ENCODE peak calls at places on chromosomes 5 and 9, in ten cellular contexts. One of them, this sample, is unnamed.

GRCh38 chr9:121601234-121601633 is 50.2 kb upstream of the DAB2IP start:
- DNase-seq in stimulated activated naive CD4-positive, alpha-beta T cell treated with Interleukin-2 at 50 U/mL for 16 hours: no peak
- DNase-seq in activated CD4-positive, alpha-beta T cell treated with anti-CD3 and anti-CD28 coated beads for 24 hours: no peak
- DNase-seq in sciatic nerve: no peak
- DNase-seq in pancreas: no peak
- DNase-seq in anterior cingulate cortex: no peak
- DNase-seq in effector memory CD8-positive, alpha-beta T cell: no peak
- DNase-seq in GM13976: no peak
- DNase-seq in effector CD4-positive, alpha-beta T cell: no peak
- DNase-seq in GDM1: no peak
- DNase-seq in this sample: no peak

GRCh38 chr9:81993656-81994055 is 5.1 kb downstream of the SPATA31D1 start:
- DNase-seq in stimulated activated naive CD4-positive, alpha-beta T cell treated with Interleukin-2 at 50 U/mL for 16 hours: no peak
- DNase-seq in activated CD4-positive, alpha-beta T cell treated with anti-CD3 and anti-CD28 coated beads for 24 hours: no peak
- DNase-seq in sciatic nerve: no peak
- DNase-seq in pancreas: no peak
- DNase-seq in anterior cingulate cortex: no peak
- DNase-seq in effector memory CD8-positive, alpha-beta T cell: no peak
- DNase-seq in GM13976: no peak
- DNase-seq in effector CD4-positive, alpha-beta T cell: no peak
- DNase-seq in GDM1: no peak
- DNase-seq in this sample: no peak

GRCh38 chr5:167678457-167678856 is 613.0 kb upstream of the WWC1 start:
- DNase-seq in stimulated activated naive CD4-positive, alpha-beta T cell treated with Interleukin-2 at 50 U/mL for 16 hours: no peak
- DNase-seq in activated CD4-positive, alpha-beta T cell treated with anti-CD3 and anti-CD28 coated beads for 24 hours: no peak
- DNase-seq in sciatic nerve: no peak
- DNase-seq in pancreas: no peak
- DNase-seq in anterior cingulate cortex: no peak
- DNase-seq in effector memory CD8-positive, alpha-beta T cell: no peak
- DNase-seq in GM13976: no peak
- DNase-seq in effector CD4-positive, alpha-beta T cell: no peak
- DNase-seq in GDM1: no peak
- DNase-seq in this sample: no peak

GRCh38 chr5:179840321-179840720 is 18.3 kb downstream of the MRNIP start:
- DNase-seq in stimulated activated naive CD4-positive, alpha-beta T cell treated with Interleukin-2 at 50 U/mL for 16 hours: no peak
- DNase-seq in activated CD4-positive, alpha-beta T cell treated with anti-CD3 and anti-CD28 coated beads for 24 hours: no peak
- DNase-seq in sciatic nerve: no peak
- DNase-seq in pancreas: peak; percentile 42
- DNase-seq in anterior cingulate cortex: no peak
- DNase-seq in effector memory CD8-positive, alpha-beta T cell: no peak
- DNase-seq in GM13976: no peak
- DNase-seq in effector CD4-positive, alpha-beta T cell: no peak
- DNase-seq in GDM1: no peak
- DNase-seq in this sample: no peak

GRCh38 chr5:116507051-116507537 is 67.5 kb downstream of the SEMA6A start:
- DNase-seq in stimulated activated naive CD4-positive, alpha-beta T cell treated with Interleukin-2 at 50 U/mL for 16 hours: no peak
- DNase-seq in activated CD4-positive, alpha-beta T cell treated with anti-CD3 and anti-CD28 coated beads for 24 hours: no peak
- DNase-seq in sciatic nerve: no peak
- DNase-seq in pancreas: no peak
- DNase-seq in anterior cingulate cortex: no peak
- DNase-seq in effector memory CD8-positive, alpha-beta T cell: no peak
- DNase-seq in GM13976: no peak
- DNase-seq in effector CD4-positive, alpha-beta T cell: no peak
- DNase-seq in GDM1: no peak
- DNase-seq in this sample: no peak

GRCh38 chr9:72586388-72587160 is 65.2 kb downstream of the TMC1 start:
- DNase-seq in stimulated activated naive CD4-positive, alpha-beta T cell treated with Interleukin-2 at 50 U/mL for 16 hours: no peak
- DNase-seq in activated CD4-positive, alpha-beta T cell treated with anti-CD3 and anti-CD28 coated beads for 24 hours: no peak
- DNase-seq in sciatic nerve: no peak
- DNase-seq in pancreas: no peak
- DNase-seq in anterior cingulate cortex: no peak
- DNase-seq in effector memory CD8-positive, alpha-beta T cell: peak; percentile 2
- DNase-seq in GM13976: no peak
- DNase-seq in effector CD4-positive, alpha-beta T cell: no peak
- DNase-seq in GDM1: no peak
- DNase-seq in this sample: peak; percentile 7

GRCh38 chr5:179801304-179802206 is 5.1 kb downstream of the MGAT4B start:
- DNase-seq in stimulated activated naive CD4-positive, alpha-beta T cell treated with Interleukin-2 at 50 U/mL for 16 hours: peak; percentile 79
- DNase-seq in activated CD4-positive, alpha-beta T cell treated with anti-CD3 and anti-CD28 coated beads for 24 hours: peak; percentile 82
- DNase-seq in sciatic nerve: peak; percentile 88
- DNase-seq in pancreas: peak; percentile 92
- DNase-seq in anterior cingulate cortex: no peak
- DNase-seq in effector memory CD8-positive, alpha-beta T cell: peak; percentile 81
- DNase-seq in GM13976: peak; percentile 85
- DNase-seq in effector CD4-positive, alpha-beta T cell: peak; percentile 79
- DNase-seq in GDM1: no peak
- DNase-seq in this sample: peak; percentile 9

GRCh38 chr5:1380011-1380817 is 35.3 kb upstream of the CLPTM1L start:
- DNase-seq in stimulated activated naive CD4-positive, alpha-beta T cell treated with Interleukin-2 at 50 U/mL for 16 hours: peak; percentile 23
- DNase-seq in activated CD4-positive, alpha-beta T cell treated with anti-CD3 and anti-CD28 coated beads for 24 hours: peak; percentile 30
- DNase-seq in sciatic nerve: no peak
- DNase-seq in pancreas: no peak
- DNase-seq in anterior cingulate cortex: no peak
- DNase-seq in effector memory CD8-positive, alpha-beta T cell: peak; percentile 66
- DNase-seq in GM13976: peak; percentile 58
- DNase-seq in effector CD4-positive, alpha-beta T cell: peak; percentile 31
- DNase-seq in GDM1: no peak
- DNase-seq in this sample: peak; percentile 32

GRCh38 chr5:35213608-35214007 is 16.7 kb downstream of the PRLR start:
- DNase-seq in stimulated activated naive CD4-positive, alpha-beta T cell treated with Interleukin-2 at 50 U/mL for 16 hours: no peak
- DNase-seq in activated CD4-positive, alpha-beta T cell treated with anti-CD3 and anti-CD28 coated beads for 24 hours: no peak
- DNase-seq in sciatic nerve: no peak
- DNase-seq in pancreas: no peak
- DNase-seq in anterior cingulate cortex: no peak
- DNase-seq in effector memory CD8-positive, alpha-beta T cell: no peak
- DNase-seq in GM13976: no peak
- DNase-seq in effector CD4-positive, alpha-beta T cell: no peak
- DNase-seq in GDM1: no peak
- DNase-seq in this sample: no peak

GRCh38 chr5:151454166-151454565 is 6.8 kb downstream of the SLC36A1 start:
- DNase-seq in stimulated activated naive CD4-positive, alpha-beta T cell treated with Interleukin-2 at 50 U/mL for 16 hours: no peak
- DNase-seq in activated CD4-positive, alpha-beta T cell treated with anti-CD3 and anti-CD28 coated beads for 24 hours: no peak
- DNase-seq in sciatic nerve: no peak
- DNase-seq in pancreas: no peak
- DNase-seq in anterior cingulate cortex: no peak
- DNase-seq in effector memory CD8-positive, alpha-beta T cell: no peak
- DNase-seq in GM13976: no peak
- DNase-seq in effector CD4-positive, alpha-beta T cell: no peak
- DNase-seq in GDM1: no peak
- DNase-seq in this sample: peak; percentile 50

GRCh38 chr5:54837939-54838457 is 147.4 kb downstream of the ESM1 start:
- DNase-seq in stimulated activated naive CD4-positive, alpha-beta T cell treated with Interleukin-2 at 50 U/mL for 16 hours: no peak
- DNase-seq in activated CD4-positive, alpha-beta T cell treated with anti-CD3 and anti-CD28 coated beads for 24 hours: no peak
- DNase-seq in sciatic nerve: no peak
- DNase-seq in pancreas: no peak
- DNase-seq in anterior cingulate cortex: no peak
- DNase-seq in effector memory CD8-positive, alpha-beta T cell: no peak
- DNase-seq in GM13976: no peak
- DNase-seq in effector CD4-positive, alpha-beta T cell: no peak
- DNase-seq in GDM1: no peak
- DNase-seq in this sample: no peak

GRCh38 chr9:88464851-88465250 is 70.1 kb upstream of the NXNL2 start:
- DNase-seq in stimulated activated naive CD4-positive, alpha-beta T cell treated with Interleukin-2 at 50 U/mL for 16 hours: no peak
- DNase-seq in activated CD4-positive, alpha-beta T cell treated with anti-CD3 and anti-CD28 coated beads for 24 hours: no peak
- DNase-seq in sciatic nerve: no peak
- DNase-seq in pancreas: no peak
- DNase-seq in anterior cingulate cortex: no peak
- DNase-seq in effector memory CD8-positive, alpha-beta T cell: no peak
- DNase-seq in GM13976: no peak
- DNase-seq in effector CD4-positive, alpha-beta T cell: no peak
- DNase-seq in GDM1: no peak
- DNase-seq in this sample: no peak

GRCh38 chr5:110007101-110007500 is 317.4 kb downstream of the MAN2A1 start:
- DNase-seq in stimulated activated naive CD4-positive, alpha-beta T cell treated with Interleukin-2 at 50 U/mL for 16 hours: no peak
- DNase-seq in activated CD4-positive, alpha-beta T cell treated with anti-CD3 and anti-CD28 coated beads for 24 hours: no peak
- DNase-seq in sciatic nerve: no peak
- DNase-seq in pancreas: no peak
- DNase-seq in anterior cingulate cortex: no peak
- DNase-seq in effector memory CD8-positive, alpha-beta T cell: no peak
- DNase-seq in GM13976: no peak
- DNase-seq in effector CD4-positive, alpha-beta T cell: no peak
- DNase-seq in GDM1: no peak
- DNase-seq in this sample: no peak

GRCh38 chr9:75096796-75097195 is 8.5 kb downstream of the OSTF1 start:
- DNase-seq in stimulated activated naive CD4-positive, alpha-beta T cell treated with Interleukin-2 at 50 U/mL for 16 hours: no peak
- DNase-seq in activated CD4-positive, alpha-beta T cell treated with anti-CD3 and anti-CD28 coated beads for 24 hours: no peak
- DNase-seq in sciatic nerve: no peak
- DNase-seq in pancreas: no peak
- DNase-seq in anterior cingulate cortex: no peak
- DNase-seq in effector memory CD8-positive, alpha-beta T cell: no peak
- DNase-seq in GM13976: no peak
- DNase-seq in effector CD4-positive, alpha-beta T cell: no peak
- DNase-seq in GDM1: no peak
- DNase-seq in this sample: no peak

GRCh38 chr9:131747352-131747751 is 7.5 kb upstream of the RAPGEF1 start:
- DNase-seq in stimulated activated naive CD4-positive, alpha-beta T cell treated with Interleukin-2 at 50 U/mL for 16 hours: peak; percentile 17
- DNase-seq in activated CD4-positive, alpha-beta T cell treated with anti-CD3 and anti-CD28 coated beads for 24 hours: no peak
- DNase-seq in sciatic nerve: no peak
- DNase-seq in pancreas: no peak
- DNase-seq in anterior cingulate cortex: no peak
- DNase-seq in effector memory CD8-positive, alpha-beta T cell: no peak
- DNase-seq in GM13976: no peak
- DNase-seq in effector CD4-positive, alpha-beta T cell: no peak
- DNase-seq in GDM1: peak; percentile 21
- DNase-seq in this sample: peak; percentile 77

GRCh38 chr5:14216902-14217301 is 73.8 kb downstream of the TRIO start:
- DNase-seq in stimulated activated naive CD4-positive, alpha-beta T cell treated with Interleukin-2 at 50 U/mL for 16 hours: no peak
- DNase-seq in activated CD4-positive, alpha-beta T cell treated with anti-CD3 and anti-CD28 coated beads for 24 hours: no peak
- DNase-seq in sciatic nerve: no peak
- DNase-seq in pancreas: no peak
- DNase-seq in anterior cingulate cortex: no peak
- DNase-seq in effector memory CD8-positive, alpha-beta T cell: no peak
- DNase-seq in GM13976: no peak
- DNase-seq in effector CD4-positive, alpha-beta T cell: no peak
- DNase-seq in GDM1: no peak
- DNase-seq in this sample: no peak

GRCh38 chr5:14790220-14790619 is 81.4 kb downstream of the ANKH start:
- DNase-seq in stimulated activated naive CD4-positive, alpha-beta T cell treated with Interleukin-2 at 50 U/mL for 16 hours: no peak
- DNase-seq in activated CD4-positive, alpha-beta T cell treated with anti-CD3 and anti-CD28 coated beads for 24 hours: no peak
- DNase-seq in sciatic nerve: no peak
- DNase-seq in pancreas: no peak
- DNase-seq in anterior cingulate cortex: no peak
- DNase-seq in effector memory CD8-positive, alpha-beta T cell: no peak
- DNase-seq in GM13976: no peak
- DNase-seq in effector CD4-positive, alpha-beta T cell: no peak
- DNase-seq in GDM1: no peak
- DNase-seq in this sample: no peak

This sample was measured in NCI-H510A treated with DMSO at 0.1 percent for 48 hours.